ENCODE peak calls at places on chromosomes 3 and 15, in nine cellular contexts. S is RWPE1, J is psoas muscle, G is epithelial cell of esophagus, L is WERI-Rb-1, H is WTC11, C is GM12878, Q is foreskin fibroblast, U is AG08395. K is an unnamed sample.

GRCh38 chr3:54696313-54696712 is 231.5 kb downstream of the LRTM1 start:
- DNase-seq in H (no peak), S (no peak), Q (no peak), G (peak), J (no peak), U (no peak), L (no peak), C (no peak), K (no peak)

GRCh38 chr3:146117406-146118285 is 43.3 kb downstream of the PLOD2 start:
- DNase-seq in L (no peak), U (peak), C (no peak), J (no peak), Q (peak), G (peak), S (no peak), H (no peak), K (no peak)

GRCh38 chr3:14803101-14803980 is 15.4 kb upstream of the FGD5 start:
- DNase-seq in J (no peak), U (peak), C (no peak), S (no peak), G (no peak), H (no peak), L (no peak), Q (no peak), K (no peak)

GRCh38 chr15:62665449-62665848 is 377.1 kb upstream of the TPM1 start:
- DNase-seq in H (no peak), G (no peak), Q (no peak), C (no peak), L (no peak), J (no peak), S (no peak), U (no peak), K (no peak)

GRCh38 chr3:38549486-38549885 is 53.3 kb downstream of the EXOG start:
- DNase-seq in L (no peak), H (no peak), J (no peak), G (no peak), U (no peak), S (no peak), C (no peak), Q (no peak), K (no peak)

GRCh38 chr3:16790432-16791379 is 94.0 kb upstream of the PLCL2 start:
- DNase-seq in J (no peak), S (no peak), G (no peak), Q (no peak), U (no peak), H (no peak), L (no peak), C (no peak), K (no peak)

GRCh38 chr3:2714856-2715255 is 395.3 kb downstream of the IL5RA start:
- DNase-seq in U (no peak), S (no peak), L (no peak), G (no peak), H (no peak), J (no peak), Q (no peak), C (no peak), K (no peak)

GRCh38 chr3:159764211-159765024 is 224.2 kb upstream of the IL12A start:
- DNase-seq in Q (peak), C (no peak), J (peak), S (peak), L (peak), H (peak), U (peak), G (peak), K (peak)

GRCh38 chr3:120597445-120598049 is 1.4 kb downstream of the NDUFB4 start:
- DNase-seq in G (no peak), Q (no peak), S (no peak), H (no peak), J (no peak), C (peak), U (no peak), L (no peak), K (no peak)

GRCh38 chr3:116339441-116340028 is 105.8 kb downstream of the LSAMP start:
- DNase-seq in H (no peak), L (no peak), C (no peak), G (no peak), J (no peak), S (no peak), Q (peak), U (peak), K (no peak)

GRCh38 chr3:124826703-124827102 is 60.5 kb downstream of the ITGB5 start:
- DNase-seq in G (peak), L (no peak), Q (peak), U (peak), S (peak), H (no peak), C (no peak), J (no peak), K (no peak)

GRCh38 chr15:31214158-31214863 is 112.3 kb upstream of the KLF13 start:
- DNase-seq in U (no peak), Q (no peak), C (no peak), J (no peak), L (no peak), S (no peak), H (no peak), G (no peak), K (no peak)

GRCh38 chr3:16993227-16993626 is 108.5 kb downstream of the PLCL2 start:
- DNase-seq in J (no peak), U (peak), S (no peak), H (no peak), G (peak), C (no peak), Q (peak), L (no peak), K (no peak)

GRCh38 chr3:52173101-52173500 is 18.9 kb upstream of the POC1A start:
- DNase-seq in J (no peak), G (no peak), L (no peak), U (no peak), Q (no peak), C (no peak), H (no peak), S (no peak), K (no peak)

GRCh38 chr3:45182915-45183881 is 37.0 kb upstream of the CDCP1 start:
- DNase-seq in J (peak), H (peak), C (no peak), L (peak), S (peak), U (peak), Q (peak), G (peak), K (peak)

GRCh38 chr15:62187425-62187824 is 22.3 kb upstream of the C2CD4B start:
- DNase-seq in Q (no peak), S (no peak), L (no peak), U (no peak), G (peak), J (peak), H (no peak), C (no peak), K (no peak)

K was measured in neural progenitor cell.